ENCODE peak calls at places on chromosomes 1 and 21, in ten cellular contexts. One of them, this sample, is unnamed.

GRCh38 chr1:175572932-175573871 is 170.2 kb downstream of the TNR start:
- DNase-seq in heart right ventricle: no peak
- DNase-seq in uterus: peak; percentile 28
- DNase-seq in GM23338: no peak
- DNase-seq in A549: no peak
- DNase-seq in lower lobe of right lung: no peak
- DNase-seq in adrenal gland: no peak
- DNase-seq in upper lobe of left lung: peak; percentile 10
- DNase-seq in astrocyte: no peak
- DNase-seq in H9: no peak
- DNase-seq in this sample: no peak

GRCh38 chr1:184449916-184450315 is 63.1 kb downstream of the C1orf21 start:
- DNase-seq in astrocyte: no peak
- DNase-seq in H9: no peak
- DNase-seq in GM23338: no peak
- DNase-seq in uterus: no peak
- DNase-seq in lower lobe of right lung: no peak
- DNase-seq in adrenal gland: no peak
- DNase-seq in upper lobe of left lung: no peak
- DNase-seq in A549: no peak
- DNase-seq in heart right ventricle: no peak
- DNase-seq in this sample: no peak

GRCh38 chr1:6343506-6344405 is 49.8 kb downstream of the ACOT7 start:
- DNase-seq in astrocyte: peak; percentile 59
- DNase-seq in uterus: peak; percentile 73
- DNase-seq in A549: peak; percentile 66
- DNase-seq in upper lobe of left lung: no peak
- DNase-seq in GM23338: peak; percentile 90
- DNase-seq in adrenal gland: peak; percentile 89
- DNase-seq in lower lobe of right lung: peak; percentile 75
- DNase-seq in H9: peak; percentile 82
- DNase-seq in heart right ventricle: peak; percentile 61
- DNase-seq in this sample: peak; percentile 84

GRCh38 chr1:209427277-209427676 is 156.2 kb upstream of the CAMK1G start:
- DNase-seq in heart right ventricle: no peak
- DNase-seq in GM23338: no peak
- DNase-seq in A549: no peak
- DNase-seq in uterus: no peak
- DNase-seq in adrenal gland: no peak
- DNase-seq in H9: no peak
- DNase-seq in lower lobe of right lung: no peak
- DNase-seq in upper lobe of left lung: no peak
- DNase-seq in astrocyte: no peak
- DNase-seq in this sample: no peak

GRCh38 chr1:208227366-208227765 is 16.8 kb downstream of the PLXNA2 start:
- DNase-seq in adrenal gland: no peak
- DNase-seq in lower lobe of right lung: no peak
- DNase-seq in H9: no peak
- DNase-seq in GM23338: no peak
- DNase-seq in A549: no peak
- DNase-seq in uterus: no peak
- DNase-seq in heart right ventricle: no peak
- DNase-seq in upper lobe of left lung: no peak
- DNase-seq in astrocyte: no peak
- DNase-seq in this sample: no peak

GRCh38 chr21:41045534-41046268 is 122.3 kb upstream of the BACE2 start:
- DNase-seq in upper lobe of left lung: no peak
- DNase-seq in uterus: no peak
- DNase-seq in H9: peak; percentile 60
- DNase-seq in A549: no peak
- DNase-seq in adrenal gland: no peak
- DNase-seq in astrocyte: no peak
- DNase-seq in GM23338: peak; percentile 50
- DNase-seq in heart right ventricle: no peak
- DNase-seq in lower lobe of right lung: peak; percentile 50
- DNase-seq in this sample: no peak

GRCh38 chr21:20023199-20023598 is 975.0 kb upstream of the NCAM2 start:
- DNase-seq in H9: no peak
- DNase-seq in heart right ventricle: no peak
- DNase-seq in upper lobe of left lung: no peak
- DNase-seq in astrocyte: no peak
- DNase-seq in lower lobe of right lung: no peak
- DNase-seq in adrenal gland: no peak
- DNase-seq in A549: no peak
- DNase-seq in uterus: no peak
- DNase-seq in GM23338: no peak
- DNase-seq in this sample: no peak

GRCh38 chr1:42777860-42778259 is 6.9 kb upstream of the TMEM269 start:
- DNase-seq in GM23338: peak; percentile 77
- DNase-seq in astrocyte: no peak
- DNase-seq in adrenal gland: no peak
- DNase-seq in upper lobe of left lung: no peak
- DNase-seq in H9: no peak
- DNase-seq in heart right ventricle: no peak
- DNase-seq in uterus: no peak
- DNase-seq in A549: peak; percentile 60
- DNase-seq in lower lobe of right lung: no peak
- DNase-seq in this sample: no peak

GRCh38 chr1:119960501-119960900 is 64.2 kb upstream of the ADAM30 start:
- DNase-seq in astrocyte: no peak
- DNase-seq in heart right ventricle: no peak
- DNase-seq in lower lobe of right lung: no peak
- DNase-seq in A549: no peak
- DNase-seq in adrenal gland: no peak
- DNase-seq in H9: no peak
- DNase-seq in uterus: no peak
- DNase-seq in upper lobe of left lung: no peak
- DNase-seq in GM23338: no peak
- DNase-seq in this sample: no peak

GRCh38 chr1:153548722-153549695 is at the start of gene S100A3:
- DNase-seq in astrocyte: peak; percentile 84
- DNase-seq in H9: peak; percentile 25
- DNase-seq in adrenal gland: peak; percentile 81
- DNase-seq in heart right ventricle: peak; percentile 83
- DNase-seq in lower lobe of right lung: peak; percentile 45
- DNase-seq in A549: peak; percentile 91
- DNase-seq in GM23338: no peak
- DNase-seq in upper lobe of left lung: no peak
- DNase-seq in uterus: peak; percentile 82
- DNase-seq in this sample: peak; percentile 84

GRCh38 chr1:86546787-86547221 is at the start of gene CLCA4:
- DNase-seq in uterus: no peak
- DNase-seq in GM23338: no peak
- DNase-seq in H9: no peak
- DNase-seq in astrocyte: no peak
- DNase-seq in A549: no peak
- DNase-seq in heart right ventricle: no peak
- DNase-seq in lower lobe of right lung: no peak
- DNase-seq in adrenal gland: no peak
- DNase-seq in upper lobe of left lung: no peak
- DNase-seq in this sample: no peak

GRCh38 chr1:156100205-156100995 is 14.1 kb upstream of the LMNA start:
- DNase-seq in adrenal gland: peak; percentile 66
- DNase-seq in H9: no peak
- DNase-seq in heart right ventricle: no peak
- DNase-seq in A549: no peak
- DNase-seq in lower lobe of right lung: no peak
- DNase-seq in uterus: no peak
- DNase-seq in upper lobe of left lung: no peak
- DNase-seq in astrocyte: no peak
- DNase-seq in GM23338: no peak
- DNase-seq in this sample: no peak

GRCh38 chr1:168190284-168190884 is 11.6 kb downstream of the TIPRL start:
- DNase-seq in uterus: no peak
- DNase-seq in H9: no peak
- DNase-seq in astrocyte: no peak
- DNase-seq in adrenal gland: no peak
- DNase-seq in lower lobe of right lung: no peak
- DNase-seq in heart right ventricle: no peak
- DNase-seq in GM23338: no peak
- DNase-seq in upper lobe of left lung: no peak
- DNase-seq in A549: no peak
- DNase-seq in this sample: no peak

GRCh38 chr1:227225715-227226346 is 92.5 kb downstream of the CDC42BPA start:
- DNase-seq in heart right ventricle: no peak
- DNase-seq in lower lobe of right lung: no peak
- DNase-seq in uterus: no peak
- DNase-seq in H9: no peak
- DNase-seq in adrenal gland: no peak
- DNase-seq in GM23338: no peak
- DNase-seq in A549: no peak
- DNase-seq in astrocyte: peak; percentile 79
- DNase-seq in upper lobe of left lung: no peak
- DNase-seq in this sample: peak; percentile 86

GRCh38 chr21:33870768-33871167 is 44.8 kb downstream of the ATP5PO start:
- DNase-seq in A549: no peak
- DNase-seq in upper lobe of left lung: no peak
- DNase-seq in GM23338: no peak
- DNase-seq in H9: no peak
- DNase-seq in heart right ventricle: no peak
- DNase-seq in lower lobe of right lung: no peak
- DNase-seq in adrenal gland: no peak
- DNase-seq in astrocyte: no peak
- DNase-seq in uterus: no peak
- DNase-seq in this sample: no peak

GRCh38 chr1:193033610-193034009 is 25.6 kb downstream of the UCHL5 start:
- DNase-seq in astrocyte: no peak
- DNase-seq in lower lobe of right lung: no peak
- DNase-seq in GM23338: no peak
- DNase-seq in adrenal gland: no peak
- DNase-seq in heart right ventricle: no peak
- DNase-seq in upper lobe of left lung: no peak
- DNase-seq in A549: no peak
- DNase-seq in uterus: no peak
- DNase-seq in H9: no peak
- DNase-seq in this sample: no peak

GRCh38 chr1:193036337-193037047 is 22.7 kb downstream of the UCHL5 start:
- DNase-seq in adrenal gland: no peak
- DNase-seq in heart right ventricle: no peak
- DNase-seq in H9: no peak
- DNase-seq in lower lobe of right lung: no peak
- DNase-seq in GM23338: no peak
- DNase-seq in astrocyte: no peak
- DNase-seq in uterus: no peak
- DNase-seq in upper lobe of left lung: no peak
- DNase-seq in A549: no peak
- DNase-seq in this sample: no peak

GRCh38 chr1:193031431-193031830 is 27.7 kb downstream of the UCHL5 start:
- DNase-seq in lower lobe of right lung: no peak
- DNase-seq in heart right ventricle: no peak
- DNase-seq in A549: no peak
- DNase-seq in uterus: no peak
- DNase-seq in astrocyte: no peak
- DNase-seq in upper lobe of left lung: no peak
- DNase-seq in adrenal gland: no peak
- DNase-seq in H9: no peak
- DNase-seq in GM23338: no peak
- DNase-seq in this sample: peak; percentile 6
- TF ChIP-seq CTCF in lower lobe of right lung: no peak
- TF ChIP-seq CTCF in heart right ventricle: peak; percentile 44
- TF ChIP-seq CTCF in A549: peak; percentile 51
- TF ChIP-seq CTCF in uterus: no peak
- TF ChIP-seq CTCF in astrocyte: peak; percentile 19
- TF ChIP-seq CTCF in upper lobe of left lung: no peak
- TF ChIP-seq CTCF in adrenal gland: no peak
- TF ChIP-seq CTCF in H9: peak; percentile 30
- TF ChIP-seq CTCF in GM23338: peak; percentile 35
- TF ChIP-seq CTCF in this sample: no peak

DNA sequence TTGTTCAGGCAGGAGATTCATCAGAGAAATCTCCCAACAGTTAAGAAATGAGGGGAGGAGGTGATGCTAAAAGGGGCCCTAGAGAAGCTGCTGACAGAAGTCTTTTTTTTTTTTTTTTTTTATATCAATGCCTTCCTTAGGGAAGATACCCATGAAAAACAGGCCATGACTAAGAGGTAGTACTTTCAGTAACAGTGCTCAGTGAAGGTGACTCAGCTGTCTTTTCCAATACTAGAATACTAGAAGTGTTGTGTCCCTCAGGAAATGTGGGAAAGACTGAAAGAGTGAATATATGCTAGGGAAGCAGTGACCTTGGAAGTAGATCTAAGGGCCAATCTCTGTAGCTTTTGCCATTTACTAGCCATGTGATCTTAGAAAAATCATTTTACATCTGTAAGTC is 52.4 kb upstream of the SLFNL1 start:
- DNase-seq in uterus: no peak
- DNase-seq in heart right ventricle: no peak
- DNase-seq in H9: no peak
- DNase-seq in adrenal gland: no peak
- DNase-seq in A549: no peak
- DNase-seq in lower lobe of right lung: no peak
- DNase-seq in upper lobe of left lung: no peak
- DNase-seq in GM23338: no peak
- DNase-seq in astrocyte: peak; percentile 63
- DNase-seq in this sample: peak; percentile 75
- H3K27ac ChIP-seq in uterus: no peak overlapping the region
- H3K27ac ChIP-seq in heart right ventricle: no peak overlapping the region
- H3K27ac ChIP-seq in H9: no peak overlapping the region
- H3K27ac ChIP-seq in adrenal gland: no peak overlapping the region
- H3K27ac ChIP-seq in A549: no peak overlapping the region
- H3K27ac ChIP-seq in lower lobe of right lung: no peak overlapping the region
- H3K27ac ChIP-seq in upper lobe of left lung: no peak overlapping the region
- H3K27ac ChIP-seq in GM23338: no peak overlapping the region
- H3K27ac ChIP-seq in astrocyte: no peak overlapping the region
- H3K27ac ChIP-seq in this sample: no peak overlapping the region

DNA sequence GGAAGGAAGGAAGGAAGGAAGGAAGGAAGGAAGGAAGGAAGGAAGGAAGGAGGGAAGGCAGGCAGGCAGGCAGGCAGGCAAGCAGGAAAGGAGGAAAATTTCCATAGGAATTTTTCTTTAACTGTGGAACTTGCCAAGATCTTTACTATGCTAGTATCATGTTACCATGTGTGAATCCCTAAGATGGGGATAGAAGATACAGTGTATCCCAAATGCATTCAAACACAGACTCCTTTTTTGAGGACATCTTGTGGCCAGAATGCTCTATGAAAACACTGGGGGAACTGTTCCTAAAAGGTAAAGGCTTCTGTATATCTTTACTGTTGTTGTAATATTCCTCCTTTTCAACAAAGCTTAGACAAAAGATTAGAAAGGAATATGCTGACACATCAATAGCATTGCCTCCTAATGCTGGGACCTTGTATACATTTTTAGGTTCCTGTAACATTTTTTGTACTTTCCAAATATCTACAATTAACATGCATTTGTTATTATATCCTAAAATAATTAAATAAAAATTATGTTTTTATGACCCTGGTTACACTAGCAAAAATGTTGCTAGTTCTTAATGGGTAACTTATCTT is 20.6 kb downstream of the CCDC190 start:
- DNase-seq in uterus: no peak
- DNase-seq in astrocyte: no peak
- DNase-seq in heart right ventricle: no peak
- DNase-seq in H9: no peak
- DNase-seq in GM23338: peak; percentile 46
- DNase-seq in lower lobe of right lung: no peak
- DNase-seq in adrenal gland: no peak
- DNase-seq in upper lobe of left lung: no peak
- DNase-seq in A549: no peak
- DNase-seq in this sample: no peak
- TF ChIP-seq CTCF in uterus: no peak
- TF ChIP-seq CTCF in astrocyte: no peak
- TF ChIP-seq CTCF in heart right ventricle: no peak
- TF ChIP-seq CTCF in H9: no peak
- TF ChIP-seq CTCF in GM23338: peak; percentile 14
- TF ChIP-seq CTCF in lower lobe of right lung: no peak
- TF ChIP-seq CTCF in adrenal gland: no peak
- TF ChIP-seq CTCF in upper lobe of left lung: no peak
- TF ChIP-seq CTCF in A549: no peak
- TF ChIP-seq CTCF in this sample: no peak

GRCh38 chr1:212432706-212433576 is at the start of gene NENF:
- DNase-seq in H9: peak; percentile 63
- DNase-seq in upper lobe of left lung: peak; percentile 97
- DNase-seq in astrocyte: peak; percentile 54
- DNase-seq in adrenal gland: peak; percentile 81
- DNase-seq in lower lobe of right lung: peak; percentile 89
- DNase-seq in heart right ventricle: peak; percentile 85
- DNase-seq in uterus: peak; percentile 88
- DNase-seq in GM23338: peak; percentile 87
- DNase-seq in A549: peak; percentile 95
- DNase-seq in this sample: peak; percentile 77
- H3K27ac ChIP-seq in H9: no peak within 1 kb of the TSS
- H3K27ac ChIP-seq in upper lobe of left lung: peak within 1 kb of the TSS; percentile 76
- H3K27ac ChIP-seq in astrocyte: peak within 1 kb of the TSS; percentile 29
- H3K27ac ChIP-seq in adrenal gland: peak within 1 kb of the TSS; percentile 89
- H3K27ac ChIP-seq in lower lobe of right lung: peak within 1 kb of the TSS; percentile 76
- H3K27ac ChIP-seq in heart right ventricle: peak within 1 kb of the TSS; percentile 86
- H3K27ac ChIP-seq in uterus: peak within 1 kb of the TSS; percentile 95
- H3K27ac ChIP-seq in GM23338: no peak within 1 kb of the TSS
- H3K27ac ChIP-seq in A549: peak within 1 kb of the TSS; percentile 82
- H3K27ac ChIP-seq in this sample: peak within 1 kb of the TSS; percentile 27